ENCODE peak calls at places on chromosomes 6 and 20, in nine cellular contexts. F, M, X, P, B, N, Z, E and U are unnamed samples.
A peak's percentile ranks its signal among the peaks of the same experiment; 100 is the strongest.

GRCh38 chr20:53742685-53743081 is 149.0 kb upstream of the ZNF217 start:
- DNase-seq in N (no peak), E (no peak), X (no peak), M (no peak), F (no peak), B (no peak), P (no peak), Z (no peak), U (no peak)

GRCh38 chr6:118580585-118581419 is 32.7 kb downstream of the PLN start:
- DNase-seq in M (peak; percentile 47), B (peak; percentile 13), N (no peak), Z (no peak), X (peak; percentile 51), E (peak; percentile 75), F (peak; percentile 38), P (peak; percentile 91), U (peak; percentile 33)

GRCh38 chr6:114816678-114817077 is 473.9 kb upstream of the HS3ST5 start:
- DNase-seq in P (no peak), Z (no peak), M (no peak), N (no peak), B (no peak), E (no peak), F (no peak), X (no peak), U (no peak)

GRCh38 chr6:132143258-132143657 is 192.1 kb upstream of the CCN2 start:
- DNase-seq in E (no peak), Z (no peak), M (no peak), B (no peak), P (no peak), F (no peak), N (no peak), X (no peak), U (no peak)

GRCh38 chr20:24468401-24469115 is 871 bp upstream of the SYNDIG1 start:
- DNase-seq in X (no peak), P (no peak), B (no peak), N (no peak), E (no peak), Z (no peak), M (no peak), F (no peak), U (no peak)

GRCh38 chr6:147787407-147787806 is 278.9 kb downstream of the SAMD5 start:
- DNase-seq in X (no peak), N (no peak), Z (no peak), M (no peak), F (no peak), E (no peak), P (no peak), B (no peak), U (no peak)

GRCh38 chr6:139373928-139374356 is 506 bp downstream of the CITED2 start:
- DNase-seq in E (no peak), N (no peak), M (peak; percentile 28), F (no peak), B (peak; percentile 3), P (no peak), X (no peak), Z (no peak), U (no peak)

GRCh38 chr20:58710481-58711265 is 18.1 kb downstream of the NPEPL1 start:
- DNase-seq in P (peak; percentile 3), N (no peak), B (no peak), Z (no peak), F (no peak), X (peak; percentile 44), M (no peak), E (peak; percentile 45), U (no peak)

GRCh38 chr20:38308047-38308438 is 4.1 kb downstream of the BPI start:
- DNase-seq in N (no peak), M (no peak), F (no peak), Z (no peak), X (no peak), E (no peak), P (no peak), B (no peak), U (no peak)

GRCh38 chr6:146047356-146047755 is 18.5 kb downstream of the GRM1 start:
- DNase-seq in Z (no peak), X (no peak), F (no peak), B (no peak), E (no peak), P (no peak), N (no peak), M (no peak), U (no peak)

GRCh38 chr6:3013486-3013885 is 13.8 kb downstream of the NQO2 start:
- DNase-seq in F (no peak), B (peak; percentile 40), N (no peak), Z (no peak), M (no peak), X (peak; percentile 68), E (peak; percentile 71), P (no peak), U (no peak)

GRCh38 chr6:126367849-126368248 is 27.9 kb downstream of the CENPW start:
- DNase-seq in X (no peak), M (no peak), F (no peak), Z (no peak), P (no peak), N (no peak), B (no peak), E (no peak), U (no peak)

GRCh38 chr6:130778946-130779657 is 48.1 kb upstream of the SMLR1 start:
- DNase-seq in E (no peak), F (no peak), N (no peak), M (peak; percentile 23), Z (no peak), P (no peak), X (no peak), B (no peak), U (no peak)

GRCh38 chr6:108684809-108685329 is 124.2 kb downstream of the FOXO3 start:
- DNase-seq in E (no peak), Z (no peak), F (no peak), B (no peak), P (peak; percentile 54), M (no peak), X (no peak), N (no peak), U (no peak)

GRCh38 chr20:33362898-33363297 is 38.4 kb downstream of the CDK5RAP1 start:
- DNase-seq in N (no peak), X (no peak), P (no peak), Z (no peak), E (no peak), B (no peak), M (no peak), F (no peak), U (no peak)

GRCh38 chr20:18056174-18057105 is 1.3 kb downstream of the OVOL2 start:
- DNase-seq in M (no peak), B (no peak), P (peak; percentile 57), E (no peak), N (peak; percentile 76), X (no peak), Z (no peak), F (peak; percentile 19), U (peak; percentile 11)

DNA sequence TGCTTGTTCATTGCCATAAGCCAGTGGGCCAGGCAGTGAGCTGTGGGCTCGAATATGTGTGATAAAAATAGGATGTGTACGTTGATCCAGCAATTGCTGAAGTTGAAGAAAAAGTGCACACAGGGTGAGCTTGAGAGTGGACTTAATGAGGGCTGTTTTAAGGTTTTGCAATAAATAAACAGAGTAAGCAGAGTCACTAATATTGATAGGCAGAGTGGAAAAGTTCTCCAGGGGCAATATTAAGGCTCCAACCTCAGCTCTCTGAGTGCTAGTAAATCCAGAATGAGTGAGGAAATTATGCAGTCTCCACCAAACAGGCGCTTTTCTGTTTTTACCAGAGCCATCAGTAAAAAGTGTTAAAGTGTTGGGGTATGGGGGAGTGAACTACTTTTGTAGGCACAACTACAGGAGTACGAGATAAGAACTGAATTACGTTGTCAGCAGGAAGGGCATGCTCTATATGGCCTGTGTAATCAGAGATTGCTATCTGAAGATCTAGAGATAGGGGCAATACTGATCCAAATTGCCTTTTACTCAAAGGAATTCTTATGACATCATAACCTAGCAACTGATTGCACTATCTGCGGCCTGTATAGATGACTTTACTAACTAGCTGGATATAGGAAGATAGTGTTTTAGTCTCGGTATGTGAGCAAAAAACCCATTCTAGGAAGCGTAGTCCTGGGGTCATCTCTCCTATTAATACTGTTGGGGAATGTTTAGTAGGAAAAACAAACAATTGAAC is 7.6 kb upstream of the TBC1D20 start:
- DNase-seq in B (no peak), X (no peak), P (no peak), F (no peak), Z (no peak), M (no peak), E (no peak), N (no peak), U (no peak)
- H3K9me3 ChIP-seq in B (peaks cover 5% of the 10 kb centered on the region), X (no peaks in the 10 kb centered on the region), P (peaks cover 5% of the 10 kb centered on the region), F (no peaks in the 10 kb centered on the region), Z (peaks cover 5% of the 10 kb centered on the region), M (no peaks in the 10 kb centered on the region), E (no peaks in the 10 kb centered on the region), N (no peaks in the 10 kb centered on the region), U (peaks cover 39% of the 10 kb centered on the region)

DNA sequence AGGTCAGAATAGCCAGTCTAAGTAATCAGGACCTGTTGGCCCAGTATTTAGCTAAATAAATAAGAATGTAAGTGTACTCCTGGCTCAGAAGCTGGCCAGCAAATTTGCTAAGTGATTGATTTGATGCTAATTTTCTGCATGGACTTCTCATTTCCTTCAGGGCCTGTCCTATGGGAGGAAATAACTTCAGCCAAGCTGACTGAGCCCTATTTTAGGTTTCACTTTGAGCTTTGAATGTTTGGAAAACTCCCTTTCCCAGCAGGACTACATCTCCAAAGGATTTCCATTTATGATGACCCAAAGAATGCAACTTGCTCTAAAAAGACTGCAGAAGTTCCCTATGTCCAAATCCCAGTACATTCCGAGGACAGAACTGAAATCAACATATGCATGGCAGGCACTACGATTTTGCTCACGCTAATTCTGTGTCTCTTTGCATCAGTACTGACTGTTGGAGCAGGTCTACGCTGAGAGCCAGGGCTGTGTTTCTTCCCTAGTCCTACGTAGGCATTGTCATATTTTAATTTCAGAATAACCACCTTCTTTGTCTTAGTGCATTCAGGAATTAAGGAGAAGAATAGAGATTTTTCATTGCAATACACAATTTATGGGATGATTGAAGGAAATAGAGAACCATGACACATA is 441.4 kb upstream of the PLCB4 start:
- DNase-seq in N (no peak), P (no peak), B (no peak), X (no peak), Z (no peak), F (no peak), M (no peak), E (no peak), U (no peak)
- H3K4me3 ChIP-seq in N (peak overlapping the region; percentile 27), P (no peak overlapping the region), B (no peak overlapping the region), X (no peak overlapping the region), Z (no peak overlapping the region), F (no peak overlapping the region), M (no peak overlapping the region), E (no peak overlapping the region), U (no peak overlapping the region)

DNA sequence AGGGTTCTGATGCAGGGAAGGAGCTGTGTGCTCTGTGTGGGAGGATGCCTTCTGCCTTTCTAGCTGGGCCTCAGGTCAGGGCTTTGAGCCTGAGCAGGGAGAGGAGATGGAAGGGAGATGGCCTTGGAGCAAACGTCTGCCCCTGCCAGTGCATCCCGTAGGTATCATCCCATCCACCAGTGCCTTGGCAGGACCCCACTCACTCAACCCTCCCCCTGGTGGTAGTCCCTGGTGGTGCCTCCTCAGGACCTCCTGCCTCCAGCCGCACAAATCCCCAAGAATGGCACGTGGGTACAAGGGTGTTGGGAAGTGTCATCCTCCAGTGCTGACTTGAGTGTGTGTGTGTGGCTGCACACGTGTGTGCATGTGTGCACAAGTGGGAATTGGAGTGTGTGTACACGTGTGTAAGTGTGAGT is 23.1 kb upstream of the MICB start:
- DNase-seq in M (no peak), F (no peak), X (no peak), N (no peak), B (no peak), E (peak; percentile 37), Z (no peak), P (no peak), U (peak; percentile 56)
- TF ChIP-seq CTCF in M (no peak), F (no peak), X (peak; percentile 23), N (peak; percentile 26), B (no peak), E (no peak), Z (peak; percentile 37), P (no peak), U (peak; percentile 92)

GRCh38 chr20:3126527-3126859 is 33.2 kb downstream of the FASTKD5 start:
- DNase-seq in P (no peak), F (no peak), B (no peak), E (no peak), Z (no peak), X (no peak), N (no peak), M (no peak), U (no peak)
- H3K9me3 ChIP-seq in P (no peaks in the 10 kb centered on the region), F (no peaks in the 10 kb centered on the region), B (peaks cover 7% of the 10 kb centered on the region), E (no peaks in the 10 kb centered on the region), Z (peaks cover 6% of the 10 kb centered on the region), X (no peaks in the 10 kb centered on the region), N (no peaks in the 10 kb centered on the region), M (no peaks in the 10 kb centered on the region), U (peaks cover 7% of the 10 kb centered on the region)